ENCODE peak calls at places on chromosome X, in four cellular contexts. R, M, G and C are unnamed samples.

GRCh38 chrX:50691820-50692219 is 122.2 kb downstream of the SHROOM4 start:
- DNase-seq in R (peak; percentile 23), M (peak; percentile 34), G (no peak), C (peak; percentile 9)

GRCh38 chrX:44143061-44143602 is 169.9 kb upstream of the NDP start:
- DNase-seq in R (no peak), M (no peak), G (no peak), C (no peak)

GRCh38 chrX:7278356-7278755 is 130.4 kb upstream of the PUDP start:
- DNase-seq in R (no peak), M (no peak), G (no peak), C (no peak)

GRCh38 chrX:154596290-154596929 is 11.5 kb downstream of the CTAG1A start:
- DNase-seq in R (peak; percentile 95), M (peak; percentile 2), G (no peak), C (no peak)

GRCh38 chrX:139889760-139890159 is 43.1 kb downstream of the ATP11C start:
- DNase-seq in R (peak; percentile 66), M (no peak), G (no peak), C (no peak)

GRCh38 chrX:53729756-53730155 is 43.2 kb upstream of the HUWE1 start:
- DNase-seq in R (no peak), M (no peak), G (no peak), C (no peak)

GRCh38 chrX:115898382-115899001 is 272.1 kb upstream of the AGTR2 start:
- DNase-seq in R (no peak), M (peak; percentile 25), G (peak; percentile 30), C (no peak)

GRCh38 chrX:63784902-63785692 is at the start of gene ARHGEF9:
- DNase-seq in R (peak; percentile 3), M (no peak), G (no peak), C (peak; percentile 34)

DNA sequence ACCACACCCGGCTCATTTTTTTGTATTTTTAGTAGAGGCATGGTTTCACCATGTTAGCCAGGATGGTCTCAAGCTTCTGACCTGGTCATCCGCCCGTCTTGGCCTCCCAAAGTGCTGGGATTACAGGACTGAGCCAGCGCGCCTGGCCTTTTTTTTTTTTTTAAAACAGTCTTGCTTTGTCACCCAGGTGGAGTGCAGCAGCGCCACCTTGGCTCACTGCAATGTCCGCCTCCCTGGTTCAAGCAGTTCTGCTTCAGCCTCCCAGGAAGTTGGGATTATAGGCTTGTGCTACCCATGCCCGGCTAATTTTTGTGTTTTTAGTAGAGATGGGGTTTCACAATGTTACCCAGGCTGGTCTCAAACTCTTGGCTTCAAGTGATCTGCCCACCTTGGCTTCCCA is 28.9 kb downstream of the ZFX start:
- DNase-seq in R (no peak), M (no peak), G (no peak), C (no peak)
- TF ChIP-seq CTCF in R (no peak), M (no peak), G (no peak), C (no peak)

DNA sequence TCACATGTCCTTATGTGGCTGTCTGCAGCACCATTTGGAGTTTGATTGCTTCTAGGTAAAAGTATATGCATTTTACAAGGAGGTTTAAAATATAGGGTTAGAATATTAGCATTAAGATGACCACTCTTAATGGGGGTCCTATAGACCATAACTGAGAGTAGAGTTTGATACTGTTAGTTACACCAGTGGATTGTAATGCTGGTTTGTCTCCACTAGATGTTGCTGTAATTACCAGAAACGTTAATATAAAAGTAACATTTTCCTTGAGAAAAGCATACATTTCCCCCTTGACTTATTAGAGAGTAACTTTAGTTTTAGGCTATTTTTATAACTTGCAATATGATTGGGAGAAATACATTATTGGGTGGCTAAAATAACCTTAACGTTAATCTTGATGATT is 93.0 kb downstream of the ZXDA start:
- DNase-seq in R (no peak), M (no peak), G (no peak), C (no peak)
- TF ChIP-seq CTCF in R (peak; percentile 41), M (peak; percentile 22), G (peak; percentile 40), C (peak; percentile 48)

GRCh38 chrX:41734530-41734929 is 10.5 kb downstream of the GPR82 start:
- DNase-seq in R (no peak), M (no peak), G (no peak), C (no peak)
- TF ChIP-seq CTCF in R (peak; percentile 59), M (no peak), G (no peak), C (peak; percentile 52)

GRCh38 chrX:14095702-14096101 is 66.0 kb upstream of the GEMIN8 start:
- DNase-seq in R (peak; percentile 32), M (peak; percentile 13), G (peak; percentile 7), C (peak; percentile 20)
- TF ChIP-seq CTCF in R (peak; percentile 73), M (peak; percentile 54), G (peak; percentile 29), C (peak; percentile 73)

DNA sequence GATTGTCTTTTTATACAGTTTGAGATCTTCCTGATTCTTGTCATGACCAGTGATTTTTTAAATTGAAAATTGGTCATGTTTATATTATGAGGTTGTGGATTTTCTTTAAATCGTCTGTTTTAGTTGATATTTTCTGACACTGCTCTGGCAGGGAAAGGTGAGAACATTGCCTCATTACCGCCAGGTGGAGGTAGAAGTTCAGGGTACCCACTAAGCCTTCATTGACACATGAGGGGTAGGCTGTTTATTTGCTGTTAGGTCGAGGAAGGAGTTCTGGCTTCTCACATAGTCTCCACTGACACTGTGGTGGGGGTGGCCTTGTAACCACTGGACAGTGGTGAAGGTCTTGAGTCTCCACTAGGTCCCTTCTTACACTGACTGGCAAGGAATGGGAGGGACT is 117.6 kb upstream of the GPR101 start:
- DNase-seq in R (no peak), M (no peak), G (no peak), C (no peak)
- TF ChIP-seq CTCF in R (no peak), M (no peak), G (no peak), C (no peak)